ENCODE peak calls at places on chromosomes 12 and 14, in ten cellular contexts. M is testis; J is psoas muscle; L is endothelial cell of umbilical vein; A is coronary artery; Q is kidney; G is upper lobe of left lung; H is Peyer's patch; I is CD8-positive, alpha-beta T cell; Y is HL-60. F is an unnamed sample.

GRCh38 chr12:6426882-6427671 is 17.7 kb upstream of the CD27 start:
- DNase-seq in M (no peak), J (no peak), L (no peak), A (no peak), Q (peak; percentile 80), G (no peak), H (no peak), I (peak; percentile 83), Y (peak; percentile 3), F (no peak)

GRCh38 chr12:132998742-132999141 is 12.6 kb downstream of the ZNF26 start:
- DNase-seq in M (no peak), J (no peak), L (no peak), A (no peak), Q (no peak), G (no peak), H (no peak), I (no peak), Y (no peak), F (no peak)

GRCh38 chr12:89695100-89695499 is 13.5 kb downstream of the ATP2B1 start:
- DNase-seq in M (no peak), J (no peak), L (peak; percentile 38), A (no peak), Q (no peak), G (no peak), H (no peak), I (no peak), Y (no peak), F (no peak)

GRCh38 chr14:105442834-105443233 is 23.2 kb downstream of the MTA1 start:
- DNase-seq in M (no peak), J (no peak), L (no peak), A (no peak), Q (peak; percentile 64), G (no peak), H (no peak), I (no peak), Y (no peak), F (no peak)

GRCh38 chr14:23121401-23121800 is 2.3 kb upstream of the CEBPE start:
- DNase-seq in M (peak; percentile 72), J (no peak), L (peak; percentile 77), A (no peak), Q (peak; percentile 70), G (no peak), H (no peak), I (no peak), Y (no peak), F (no peak)

GRCh38 chr12:106195638-106196037 is 52.2 kb downstream of the CKAP4 start:
- DNase-seq in M (peak; percentile 77), J (peak; percentile 91), L (no peak), A (peak; percentile 87), Q (peak; percentile 90), G (peak; percentile 25), H (no peak), I (no peak), Y (no peak), F (no peak)

GRCh38 chr14:72615511-72616121 is 278.3 kb downstream of the DPF3 start:
- DNase-seq in M (no peak), J (no peak), L (peak; percentile 20), A (peak; percentile 71), Q (peak; percentile 93), G (no peak), H (peak; percentile 37), I (peak; percentile 4), Y (no peak), F (no peak)

GRCh38 chr12:57231276-57232021 is 1.9 kb downstream of the SHMT2 start:
- DNase-seq in M (no peak), J (no peak), L (no peak), A (no peak), Q (peak; percentile 44), G (no peak), H (no peak), I (no peak), Y (no peak), F (no peak)

GRCh38 chr12:105226219-105226618 is 9.8 kb downstream of the APPL2 start:
- DNase-seq in M (peak; percentile 90), J (peak; percentile 62), L (peak; percentile 90), A (no peak), Q (peak; percentile 83), G (peak; percentile 64), H (no peak), I (peak; percentile 23), Y (peak; percentile 34), F (peak; percentile 50)

GRCh38 chr14:34937442-34937841 is 45.4 kb upstream of the SRP54 start:
- DNase-seq in M (no peak), J (no peak), L (no peak), A (no peak), Q (no peak), G (peak; percentile 24), H (no peak), I (no peak), Y (no peak), F (no peak)

GRCh38 chr12:2737656-2738241 is 57.0 kb upstream of the FKBP4 start:
- DNase-seq in M (no peak), J (no peak), L (no peak), A (no peak), Q (no peak), G (no peak), H (no peak), I (no peak), Y (no peak), F (no peak)

GRCh38 chr14:74083161-74083560 is 1.1 kb downstream of the ALDH6A1 start:
- DNase-seq in M (no peak), J (no peak), L (no peak), A (no peak), Q (no peak), G (no peak), H (no peak), I (no peak), Y (no peak), F (no peak)

GRCh38 chr12:120106151-120106550 is 10.4 kb downstream of the RAB35 start:
- DNase-seq in M (no peak), J (no peak), L (no peak), A (no peak), Q (no peak), G (no peak), H (no peak), I (no peak), Y (no peak), F (no peak)

GRCh38 chr12:126086242-126086641 is 1021.0 kb downstream of the AACS start:
- DNase-seq in M (no peak), J (no peak), L (no peak), A (no peak), Q (no peak), G (no peak), H (no peak), I (no peak), Y (no peak), F (no peak)

GRCh38 chr14:71472281-71472960 is 459.8 kb upstream of the RGS6 start:
- DNase-seq in M (no peak), J (no peak), L (no peak), A (no peak), Q (no peak), G (no peak), H (no peak), I (no peak), Y (no peak), F (no peak)

DNA sequence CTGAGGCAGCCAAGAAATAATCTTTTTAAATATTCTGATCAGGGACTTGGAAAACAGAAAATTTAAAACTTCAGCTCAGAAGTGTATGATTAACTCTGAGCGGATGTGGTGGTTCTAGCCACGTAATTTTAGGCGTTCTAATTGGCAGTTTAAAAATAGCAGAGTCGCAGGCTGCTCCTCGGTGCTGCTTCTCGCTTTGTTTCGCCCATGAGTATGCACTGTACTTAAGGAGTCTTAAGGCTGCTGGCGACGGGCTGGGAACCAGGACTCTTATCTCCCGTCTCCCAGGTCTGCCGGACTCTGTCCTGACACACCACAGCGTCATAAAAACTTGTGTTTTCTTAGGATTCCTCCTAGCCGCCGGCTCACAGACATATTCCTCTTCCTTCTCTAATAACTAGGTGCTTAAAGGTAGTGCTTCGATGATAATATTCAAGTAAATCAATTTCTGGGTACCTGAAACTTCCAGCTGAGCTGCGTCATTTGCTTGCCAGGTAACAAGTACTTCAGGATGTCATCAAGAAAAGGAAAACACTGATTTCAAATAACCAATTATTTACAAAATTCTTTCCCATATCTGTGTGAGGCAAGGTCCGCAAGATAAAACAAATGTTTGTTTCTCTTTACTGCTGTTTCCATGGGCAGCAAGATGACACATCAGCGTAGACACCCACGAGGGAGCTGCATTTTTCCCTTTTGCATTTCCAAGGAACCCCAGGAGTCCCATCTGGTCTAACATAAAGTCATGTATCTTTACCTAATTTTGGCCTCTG is 113.2 kb upstream of the PELI2 start:
- DNase-seq in M (peak; percentile 58), J (no peak), L (peak; percentile 8), A (no peak), Q (no peak), G (peak; percentile 45), H (peak; percentile 68), I (peak; percentile 25), Y (no peak), F (no peak)
- H3K4me3 ChIP-seq in M (no peak overlapping the region), J (peak overlapping the region; percentile 15), L (no peak overlapping the region), A (peak overlapping the region; percentile 54), Q (peak overlapping the region; percentile 28), G (peak overlapping the region; percentile 21), H (peak overlapping the region; percentile 15), I (no peak overlapping the region), Y (no peak overlapping the region), F (no peak overlapping the region)

DNA sequence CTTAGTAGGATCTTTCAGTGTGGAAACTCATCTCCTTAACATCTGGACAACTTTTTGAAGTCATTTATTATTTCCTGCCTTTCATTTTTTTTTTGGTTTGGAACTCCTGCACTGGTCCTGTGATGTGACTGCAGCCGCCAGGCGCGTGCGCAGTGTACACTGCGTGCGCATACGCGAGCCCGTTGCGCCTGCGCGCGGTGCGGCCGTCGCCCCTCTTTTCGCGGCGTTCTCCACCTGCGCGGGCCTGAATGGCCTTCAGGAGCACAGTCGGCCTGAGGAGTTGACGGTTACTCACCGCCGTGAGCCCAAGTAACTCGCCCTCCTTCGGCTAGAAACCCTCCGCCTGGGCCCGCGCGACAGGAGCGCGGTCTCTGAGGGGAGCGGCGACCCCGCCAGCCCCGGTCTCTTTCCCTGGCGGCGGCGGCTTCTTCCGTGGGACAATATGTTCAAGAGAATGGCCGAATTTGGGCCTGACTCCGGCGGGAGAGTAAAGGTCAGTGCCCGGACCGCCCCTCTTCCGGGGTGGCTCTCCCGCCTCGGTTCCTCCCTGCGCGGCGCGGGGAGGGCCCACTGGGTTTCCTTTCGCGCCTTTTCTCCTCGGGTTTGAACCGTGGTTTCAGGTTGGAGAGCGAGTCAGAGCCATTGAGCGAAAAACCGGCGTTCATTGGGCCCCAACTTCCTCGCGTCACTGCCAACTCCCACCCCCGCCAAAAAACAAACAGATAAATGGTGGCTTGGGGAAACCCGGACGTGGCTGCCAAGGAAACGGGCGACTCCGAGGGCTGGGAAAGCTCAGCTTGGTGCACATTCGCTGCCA is at the start of gene YEATS4:
- DNase-seq in M (peak; percentile 89), J (peak; percentile 91), L (peak; percentile 92), A (peak; percentile 88), Q (peak; percentile 95), G (peak; percentile 87), H (peak; percentile 87), I (peak; percentile 83), Y (peak; percentile 98), F (peak; percentile 96)
- TF ChIP-seq CTCF in M (no peak), J (no peak), L (no peak), A (no peak), Q (no peak), G (no peak), H (no peak), I (no peak), Y (no peak), F (no peak)

GRCh38 chr12:121775501-121775900 is 18.0 kb downstream of the RHOF start:
- DNase-seq in M (no peak), J (no peak), L (no peak), A (no peak), Q (peak; percentile 68), G (no peak), H (no peak), I (no peak), Y (no peak), F (no peak)
- H3K27ac ChIP-seq in M (no peak overlapping the region), J (no peak overlapping the region), L (no peak overlapping the region), A (no peak overlapping the region), Q (peak overlapping the region; percentile 63), G (peak overlapping the region; percentile 57), H (no peak overlapping the region), I (no peak overlapping the region), Y (no peak overlapping the region), F (no peak overlapping the region)

GRCh38 chr12:18863769-18864500 is 126.0 kb downstream of the CAPZA3 start:
- DNase-seq in M (no peak), J (no peak), L (no peak), A (no peak), Q (no peak), G (no peak), H (no peak), I (no peak), Y (no peak), F (no peak)
- H3K4me3 ChIP-seq in M (no peak overlapping the region), J (no peak overlapping the region), L (no peak overlapping the region), A (no peak overlapping the region), Q (no peak overlapping the region), G (no peak overlapping the region), H (no peak overlapping the region), I (no peak overlapping the region), Y (no peak overlapping the region), F (no peak overlapping the region)